ENCODE peak calls at places on chromosomes 5 and 9, in four cellular contexts. L is left lung, O is suprapubic skin, Q is ACHN. C is an unnamed sample.

GRCh38 chr5:146906803-146907202 is 28.2 kb upstream of the PPP2R2B start:
- DNase-seq in L (no peak), O (no peak), Q (peak; percentile 1), C (no peak)

GRCh38 chr5:150044334-150044681 is 42.0 kb downstream of the CSF1R start:
- DNase-seq in L (no peak), O (no peak), Q (no peak), C (no peak)

GRCh38 chr5:133404724-133405123 is 207.6 kb downstream of the FSTL4 start:
- DNase-seq in L (no peak), O (no peak), Q (peak; percentile 9), C (no peak)

GRCh38 chr5:14417792-14418765 is 163.5 kb upstream of the OTULINL start:
- DNase-seq in L (no peak), O (no peak), Q (no peak), C (no peak)

GRCh38 chr9:124008307-124008854 is 3.2 kb upstream of the LHX2 start:
- DNase-seq in L (no peak), O (no peak), Q (no peak), C (no peak)

GRCh38 chr5:64292611-64293215 is 127.1 kb downstream of the RNF180 start:
- DNase-seq in L (no peak), O (no peak), Q (peak; percentile 4), C (no peak)

GRCh38 chr9:120714088-120714845 is at the start of gene MEGF9:
- DNase-seq in L (peak; percentile 98), O (peak; percentile 99), Q (peak; percentile 95), C (peak; percentile 91)

GRCh38 chr5:67058998-67059746 is 137.4 kb downstream of the CD180 start:
- DNase-seq in L (no peak), O (no peak), Q (no peak), C (no peak)

GRCh38 chr5:1125030-1125357 is 13.1 kb upstream of the SLC12A7 start:
- DNase-seq in L (no peak), O (no peak), Q (no peak), C (no peak)

GRCh38 chr5:122169350-122170103 is 40.2 kb downstream of the ZNF474 start:
- DNase-seq in L (no peak), O (no peak), Q (no peak), C (no peak)

GRCh38 chr9:98764351-98764750 is 32.0 kb downstream of the ANKS6 start:
- DNase-seq in L (no peak), O (no peak), Q (no peak), C (no peak)

GRCh38 chr9:128105538-128106175 is 21.9 kb downstream of the PTGES2 start:
- DNase-seq in L (peak; percentile 53), O (no peak), Q (no peak), C (no peak)

GRCh38 chr9:133642708-133643361 is 6.7 kb downstream of the DBH start:
- DNase-seq in L (peak; percentile 42), O (no peak), Q (no peak), C (no peak)

GRCh38 chr5:180208435-180209081 is 453 bp downstream of the RASGEF1C start:
- DNase-seq in L (no peak), O (no peak), Q (peak; percentile 24), C (no peak)

GRCh38 chr9:8863064-8863463 is 1063.5 kb upstream of the DMAC1 start:
- DNase-seq in L (no peak), O (no peak), Q (no peak), C (no peak)

GRCh38 chr5:14400085-14400484 is 181.5 kb upstream of the OTULINL start:
- DNase-seq in L (no peak), O (no peak), Q (peak; percentile 15), C (no peak)

GRCh38 chr9:137445930-137446431 is 4.8 kb upstream of the ENTPD8 start:
- DNase-seq in L (peak; percentile 69), O (no peak), Q (no peak), C (no peak)

GRCh38 chr9:131395027-131395744 is 1.3 kb downstream of the PRRC2B start:
- DNase-seq in L (peak; percentile 83), O (no peak), Q (peak; percentile 25), C (no peak)

GRCh38 chr5:81665795-81666194 is 85.1 kb downstream of the SSBP2 start:
- DNase-seq in L (no peak), O (no peak), Q (no peak), C (no peak)

GRCh38 chr5:16797949-16798348 is 138.1 kb downstream of the MYO10 start:
- DNase-seq in L (no peak), O (no peak), Q (no peak), C (no peak)

GRCh38 chr9:16344343-16344742 is 526.1 kb downstream of the BNC2 start:
- DNase-seq in L (no peak), O (no peak), Q (peak; percentile 35), C (no peak)

GRCh38 chr5:109877670-109878045 is 187.9 kb downstream of the MAN2A1 start:
- DNase-seq in L (no peak), O (no peak), Q (no peak), C (no peak)

GRCh38 chr9:29063031-29063430 is 1489.8 kb upstream of the C9orf72 start:
- DNase-seq in L (no peak), O (no peak), Q (no peak), C (no peak)

GRCh38 chr9:94017939-94018531 is 62.9 kb upstream of the BARX1 start:
- DNase-seq in L (no peak), O (no peak), Q (no peak), C (no peak)

C was measured in GM12864.